ENCODE peak calls at places on chromosome 18, in nine cellular contexts. Z is stomach, X is SK-N-SH, U is IMR-90, W is keratinocyte, N is cardiac muscle cell, H is brain microvascular endothelial cell, M is transverse colon, Y is mammary epithelial cell. L is an unnamed sample.

GRCh38 chr18:49343179-49343578 is 117.3 kb downstream of the DYM start:
- DNase-seq in Z (no peak), X (no peak), U (no peak), W (no peak), N (no peak), H (no peak), M (no peak), Y (no peak), L (no peak)

GRCh38 chr18:830315-830901 is 18.4 kb upstream of the YES1 start:
- DNase-seq in Z (no peak), X (no peak), U (peak; percentile 67), W (no peak), N (peak; percentile 83), H (peak; percentile 56), M (no peak), Y (peak; percentile 11), L (no peak)

GRCh38 chr18:49751427-49752094 is 61.8 kb downstream of the ACAA2 start:
- DNase-seq in Z (no peak), X (no peak), U (no peak), W (no peak), N (no peak), H (no peak), M (no peak), Y (no peak), L (no peak)

GRCh38 chr18:76805221-76805620 is 17.1 kb upstream of the ZNF236 start:
- DNase-seq in Z (no peak), X (no peak), U (peak; percentile 45), W (no peak), N (peak; percentile 32), H (peak; percentile 39), M (no peak), Y (peak; percentile 38), L (no peak)

GRCh38 chr18:64100136-64100922 is 48.6 kb downstream of the LINC00305 start:
- DNase-seq in Z (no peak), X (no peak), U (no peak), W (no peak), N (no peak), H (no peak), M (no peak), Y (no peak), L (no peak)

GRCh38 chr18:42067527-42067926 is 112.5 kb downstream of the PIK3C3 start:
- DNase-seq in Z (no peak), X (no peak), U (no peak), W (no peak), N (no peak), H (no peak), M (no peak), Y (no peak), L (no peak)

GRCh38 chr18:48675330-48675761 is 136.5 kb downstream of the CTIF start:
- DNase-seq in Z (peak; percentile 89), X (peak; percentile 90), U (peak; percentile 89), W (peak; percentile 13), N (peak; percentile 91), H (peak; percentile 82), M (peak; percentile 89), Y (peak; percentile 71), L (peak; percentile 85)

GRCh38 chr18:68948622-68949021 is 150.7 kb downstream of the CCDC102B start:
- DNase-seq in Z (no peak), X (no peak), U (no peak), W (no peak), N (no peak), H (no peak), M (no peak), Y (no peak), L (no peak)

GRCh38 chr18:9849407-9849961 is 36.3 kb upstream of the TXNDC2 start:
- DNase-seq in Z (peak; percentile 77), X (no peak), U (no peak), W (no peak), N (peak; percentile 50), H (no peak), M (peak; percentile 50), Y (no peak), L (peak; percentile 79)

GRCh38 chr18:58398648-58399398 is 230.1 kb downstream of the ALPK2 start:
- DNase-seq in Z (no peak), X (no peak), U (no peak), W (no peak), N (no peak), H (no peak), M (peak; percentile 46), Y (no peak), L (no peak)

GRCh38 chr18:57107141-57107832 is 39.6 kb upstream of the BOD1L2 start:
- DNase-seq in Z (no peak), X (no peak), U (peak; percentile 43), W (no peak), N (peak; percentile 38), H (peak; percentile 29), M (no peak), Y (peak; percentile 20), L (no peak)

GRCh38 chr18:48899558-48900174 is 51.1 kb downstream of the SMAD7 start:
- DNase-seq in Z (no peak), X (no peak), U (no peak), W (no peak), N (no peak), H (no peak), M (no peak), Y (no peak), L (no peak)

GRCh38 chr18:12391487-12392136 is 14.6 kb upstream of the AFG3L2 start:
- DNase-seq in Z (peak; percentile 61), X (peak; percentile 79), U (peak; percentile 75), W (no peak), N (peak; percentile 80), H (peak; percentile 62), M (peak; percentile 58), Y (peak; percentile 48), L (peak; percentile 46)

GRCh38 chr18:45619062-45619825 is 4.0 kb downstream of the SLC14A2 start:
- DNase-seq in Z (no peak), X (no peak), U (no peak), W (no peak), N (peak; percentile 30), H (no peak), M (peak; percentile 16), Y (no peak), L (peak; percentile 39)

GRCh38 chr18:11047156-11047555 is 102.2 kb downstream of the PIEZO2 start:
- DNase-seq in Z (no peak), X (no peak), U (peak; percentile 30), W (no peak), N (peak; percentile 46), H (peak; percentile 82), M (no peak), Y (no peak), L (no peak)

GRCh38 chr18:5237083-5237722 is 40.1 kb upstream of the AKAIN1 start:
- DNase-seq in Z (no peak), X (no peak), U (peak; percentile 34), W (no peak), N (peak; percentile 14), H (no peak), M (no peak), Y (no peak), L (no peak)

GRCh38 chr18:58176915-58177717 is 133.1 kb downstream of the NEDD4L start:
- DNase-seq in Z (no peak), X (no peak), U (peak; percentile 95), W (peak; percentile 60), N (peak; percentile 92), H (peak; percentile 91), M (no peak), Y (peak; percentile 81), L (no peak)

GRCh38 chr18:79528846-79529245 is 133.1 kb downstream of the NFATC1 start:
- DNase-seq in Z (peak; percentile 69), X (peak; percentile 84), U (peak; percentile 64), W (no peak), N (peak; percentile 82), H (peak; percentile 71), M (peak; percentile 64), Y (peak; percentile 20), L (peak; percentile 53)

GRCh38 chr18:32549248-32549842 is 78.7 kb upstream of the GAREM1 start:
- DNase-seq in Z (peak; percentile 71), X (peak; percentile 81), U (peak; percentile 34), W (no peak), N (peak; percentile 64), H (peak; percentile 26), M (peak; percentile 65), Y (peak; percentile 21), L (peak; percentile 40)

GRCh38 chr18:58128286-58129018 is 84.4 kb downstream of the NEDD4L start:
- DNase-seq in Z (peak; percentile 42), X (no peak), U (peak; percentile 57), W (no peak), N (no peak), H (no peak), M (peak; percentile 42), Y (no peak), L (no peak)

GRCh38 chr18:13872373-13872772 is 43.0 kb downstream of the MC2R start:
- DNase-seq in Z (no peak), X (no peak), U (no peak), W (no peak), N (no peak), H (no peak), M (no peak), Y (no peak), L (no peak)
- H3K27me3 ChIP-seq in Z (no peaks in the 10 kb centered on the region), X (peaks cover 46% of the 10 kb centered on the region), U (no peaks in the 10 kb centered on the region), W (peaks cover 9% of the 10 kb centered on the region), N (peaks cover 48% of the 10 kb centered on the region), H (no peaks in the 10 kb centered on the region), M (peaks cover 30% of the 10 kb centered on the region), Y (no peaks in the 10 kb centered on the region), L (peaks cover 6% of the 10 kb centered on the region)

GRCh38 chr18:34031810-34032209 is 192.9 kb downstream of the NOL4 start:
- DNase-seq in Z (no peak), X (no peak), U (no peak), W (no peak), N (no peak), H (no peak), M (no peak), Y (no peak), L (no peak)
- TF ChIP-seq CTCF in Z (no peak), X (peak; percentile 21), U (no peak), W (no peak), N (no peak), H (no peak), M (no peak), Y (no peak), L (no peak)

DNA sequence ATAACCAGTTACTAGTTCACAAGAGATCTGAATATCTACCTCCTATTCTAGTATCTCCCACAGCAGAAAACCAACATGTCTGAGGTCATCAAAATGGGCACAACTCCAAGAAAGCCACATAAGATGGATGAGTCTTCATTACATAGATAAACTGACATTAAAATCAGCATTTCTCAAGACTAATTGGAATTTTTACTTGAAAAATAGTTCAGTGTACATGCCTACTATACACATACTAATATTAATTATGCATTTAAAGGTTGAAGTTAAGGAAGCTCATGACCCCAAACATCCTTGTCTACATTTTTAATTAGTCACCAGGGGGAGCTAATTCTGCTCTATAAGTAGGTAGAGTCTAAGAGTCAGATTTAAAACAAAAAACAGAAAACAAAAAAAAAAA is 41.9 kb downstream of the ZNF521 start:
- DNase-seq in Z (no peak), X (no peak), U (peak; percentile 80), W (no peak), N (peak; percentile 59), H (peak; percentile 85), M (no peak), Y (peak; percentile 54), L (no peak)
- H3K27ac ChIP-seq in Z (no peak overlapping the region), X (peak overlapping the region; percentile 4), U (no peak overlapping the region), W (no peak overlapping the region), N (no peak overlapping the region), H (no peak overlapping the region), M (no peak overlapping the region), Y (no peak overlapping the region), L (no peak overlapping the region)

DNA sequence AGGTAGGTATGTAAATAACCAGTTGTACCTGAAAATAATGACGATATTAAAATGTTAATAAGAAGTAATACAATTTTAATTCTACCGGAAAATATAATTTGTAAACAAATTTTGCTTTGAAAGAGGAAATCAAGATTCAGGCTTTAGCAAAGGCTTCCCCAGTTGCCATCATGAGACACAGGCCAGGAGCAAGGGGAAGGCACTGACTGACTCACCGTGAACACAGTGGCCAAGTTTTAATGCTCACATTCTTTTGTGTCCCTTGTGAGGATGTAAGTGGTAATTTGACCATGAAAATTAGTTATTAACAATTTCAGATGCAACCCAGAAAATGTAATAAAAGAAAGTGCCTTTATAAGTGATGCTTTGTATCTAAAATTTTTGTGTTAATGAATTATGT is 164.1 kb downstream of the GREB1L start:
- DNase-seq in Z (no peak), X (no peak), U (no peak), W (no peak), N (no peak), H (no peak), M (no peak), Y (peak; percentile 7), L (no peak)
- H3K27me3 ChIP-seq in Z (no peaks in the 10 kb centered on the region), X (peaks cover 6% of the 10 kb centered on the region), U (peaks cover 5% of the 10 kb centered on the region), W (no peaks in the 10 kb centered on the region), N (no peaks in the 10 kb centered on the region), H (no peaks in the 10 kb centered on the region), M (no peaks in the 10 kb centered on the region), Y (no peaks in the 10 kb centered on the region), L (no peaks in the 10 kb centered on the region)

L was measured in lung.